ENCODE peak calls at places on chromosomes 4 and X, in five cellular contexts. One of them, this sample, is unnamed. For H3K36me3 and H3K27me3, the result is how much of the 10 kb centered on the place peaks cover.

GRCh38 chrX:1582686-1583437 is 8.5 kb upstream of the AKAP17A start:
- DNase-seq in heart left ventricle: no peak
- DNase-seq in tibial artery: no peak
- DNase-seq in gastrocnemius medialis: no peak
- DNase-seq in CD8-positive, alpha-beta T cell: no peak
- DNase-seq in this sample: no peak

GRCh38 chr4:140256941-140257340 is 103.0 kb upstream of the MAML3 start:
- DNase-seq in tibial artery: no peak
- DNase-seq in gastrocnemius medialis: no peak
- DNase-seq in heart left ventricle: no peak
- DNase-seq in CD8-positive, alpha-beta T cell: no peak
- DNase-seq in this sample: no peak

GRCh38 chrX:17710836-17711235 is 26.5 kb upstream of the SCML1 start:
- DNase-seq in gastrocnemius medialis: no peak
- DNase-seq in heart left ventricle: no peak
- DNase-seq in tibial artery: no peak
- DNase-seq in CD8-positive, alpha-beta T cell: no peak
- DNase-seq in this sample: no peak

GRCh38 chrX:84259868-84260267 is 71.9 kb upstream of the RPS6KA6 start:
- DNase-seq in heart left ventricle: no peak
- DNase-seq in CD8-positive, alpha-beta T cell: no peak
- DNase-seq in gastrocnemius medialis: no peak
- DNase-seq in tibial artery: no peak
- DNase-seq in this sample: no peak

GRCh38 chrX:48540015-48540350 is 469 bp downstream of the TBC1D25 start:
- DNase-seq in heart left ventricle: peak
- DNase-seq in tibial artery: no peak
- DNase-seq in CD8-positive, alpha-beta T cell: peak
- DNase-seq in gastrocnemius medialis: peak
- DNase-seq in this sample: no peak

GRCh38 chr4:108492816-108493595 is 127.4 kb upstream of the RPL34 start:
- DNase-seq in CD8-positive, alpha-beta T cell: no peak
- DNase-seq in gastrocnemius medialis: no peak
- DNase-seq in tibial artery: no peak
- DNase-seq in heart left ventricle: no peak
- DNase-seq in this sample: no peak

GRCh38 chr4:81807927-81808672 is 336.4 kb upstream of the RASGEF1B start:
- DNase-seq in CD8-positive, alpha-beta T cell: no peak
- DNase-seq in gastrocnemius medialis: no peak
- DNase-seq in heart left ventricle: no peak
- DNase-seq in tibial artery: no peak
- DNase-seq in this sample: no peak

GRCh38 chrX:123869488-123869887 is 9.6 kb downstream of the XIAP start:
- DNase-seq in CD8-positive, alpha-beta T cell: no peak
- DNase-seq in gastrocnemius medialis: no peak
- DNase-seq in heart left ventricle: no peak
- DNase-seq in tibial artery: no peak
- DNase-seq in this sample: no peak

GRCh38 chr4:19195696-19196095 is 1056.0 kb upstream of the SLIT2 start:
- DNase-seq in heart left ventricle: no peak
- DNase-seq in tibial artery: no peak
- DNase-seq in CD8-positive, alpha-beta T cell: no peak
- DNase-seq in gastrocnemius medialis: no peak
- DNase-seq in this sample: no peak

GRCh38 chr4:121654738-121655137 is 42.0 kb downstream of the ANXA5 start:
- DNase-seq in heart left ventricle: no peak
- DNase-seq in tibial artery: no peak
- DNase-seq in CD8-positive, alpha-beta T cell: no peak
- DNase-seq in gastrocnemius medialis: no peak
- DNase-seq in this sample: no peak

GRCh38 chrX:153688900-153689590 is 1.3 kb downstream of the SLC6A8 start:
- DNase-seq in heart left ventricle: peak
- DNase-seq in gastrocnemius medialis: peak
- DNase-seq in CD8-positive, alpha-beta T cell: no peak
- DNase-seq in tibial artery: peak
- DNase-seq in this sample: no peak

GRCh38 chrX:129996120-129996519 is 13.7 kb downstream of the BCORL1 start:
- DNase-seq in CD8-positive, alpha-beta T cell: no peak
- DNase-seq in heart left ventricle: peak
- DNase-seq in tibial artery: no peak
- DNase-seq in gastrocnemius medialis: no peak
- DNase-seq in this sample: no peak

GRCh38 chrX:11619426-11619825 is 46.3 kb downstream of the ARHGAP6 start:
- DNase-seq in heart left ventricle: no peak
- DNase-seq in CD8-positive, alpha-beta T cell: no peak
- DNase-seq in tibial artery: no peak
- DNase-seq in gastrocnemius medialis: no peak
- DNase-seq in this sample: no peak

GRCh38 chrX:126272795-126273497 is 106.9 kb upstream of the DCAF12L2 start:
- DNase-seq in heart left ventricle: no peak
- DNase-seq in gastrocnemius medialis: no peak
- DNase-seq in tibial artery: no peak
- DNase-seq in CD8-positive, alpha-beta T cell: no peak
- DNase-seq in this sample: no peak

GRCh38 chr4:109967798-109968520 is 55.3 kb downstream of the EGF start:
- DNase-seq in gastrocnemius medialis: no peak
- DNase-seq in tibial artery: no peak
- DNase-seq in heart left ventricle: no peak
- DNase-seq in CD8-positive, alpha-beta T cell: no peak
- DNase-seq in this sample: no peak

GRCh38 chrX:40127052-40127451 is 29.3 kb upstream of the BCOR start:
- DNase-seq in gastrocnemius medialis: no peak
- DNase-seq in heart left ventricle: no peak
- DNase-seq in tibial artery: no peak
- DNase-seq in CD8-positive, alpha-beta T cell: no peak
- DNase-seq in this sample: no peak

GRCh38 chr4:87353592-87353991 is 30.9 kb upstream of the HSD17B13 start:
- DNase-seq in CD8-positive, alpha-beta T cell: no peak
- DNase-seq in gastrocnemius medialis: peak
- DNase-seq in heart left ventricle: no peak
- DNase-seq in tibial artery: peak
- DNase-seq in this sample: no peak

GRCh38 chr4:143700060-143700419 is 435 bp downstream of the FREM3 start:
- DNase-seq in CD8-positive, alpha-beta T cell: no peak
- DNase-seq in heart left ventricle: peak
- DNase-seq in gastrocnemius medialis: no peak
- DNase-seq in tibial artery: no peak
- DNase-seq in this sample: no peak

GRCh38 chrX:67564475-67564874 is 20.7 kb downstream of the AR start:
- DNase-seq in CD8-positive, alpha-beta T cell: no peak
- DNase-seq in tibial artery: no peak
- DNase-seq in gastrocnemius medialis: no peak
- DNase-seq in heart left ventricle: no peak
- DNase-seq in this sample: no peak

GRCh38 chrX:3215249-3215648 is 131.2 kb downstream of the MXRA5 start:
- DNase-seq in gastrocnemius medialis: no peak
- DNase-seq in heart left ventricle: no peak
- DNase-seq in CD8-positive, alpha-beta T cell: no peak
- DNase-seq in tibial artery: no peak
- DNase-seq in this sample: no peak

GRCh38 chrX:1658083-1658463 is 43.2 kb downstream of the ASMT start:
- DNase-seq in tibial artery: peak
- DNase-seq in gastrocnemius medialis: no peak
- DNase-seq in CD8-positive, alpha-beta T cell: no peak
- DNase-seq in heart left ventricle: no peak
- DNase-seq in this sample: no peak

GRCh38 chrX:53882331-53882730 is 161.9 kb downstream of the PHF8 start:
- DNase-seq in tibial artery: no peak
- DNase-seq in gastrocnemius medialis: no peak
- DNase-seq in CD8-positive, alpha-beta T cell: no peak
- DNase-seq in heart left ventricle: no peak
- DNase-seq in this sample: no peak

GRCh38 chrX:41198410-41198809 is 113.2 kb downstream of the USP9X start:
- DNase-seq in gastrocnemius medialis: no peak
- DNase-seq in tibial artery: no peak
- DNase-seq in heart left ventricle: no peak
- DNase-seq in CD8-positive, alpha-beta T cell: no peak
- DNase-seq in this sample: no peak

DNA sequence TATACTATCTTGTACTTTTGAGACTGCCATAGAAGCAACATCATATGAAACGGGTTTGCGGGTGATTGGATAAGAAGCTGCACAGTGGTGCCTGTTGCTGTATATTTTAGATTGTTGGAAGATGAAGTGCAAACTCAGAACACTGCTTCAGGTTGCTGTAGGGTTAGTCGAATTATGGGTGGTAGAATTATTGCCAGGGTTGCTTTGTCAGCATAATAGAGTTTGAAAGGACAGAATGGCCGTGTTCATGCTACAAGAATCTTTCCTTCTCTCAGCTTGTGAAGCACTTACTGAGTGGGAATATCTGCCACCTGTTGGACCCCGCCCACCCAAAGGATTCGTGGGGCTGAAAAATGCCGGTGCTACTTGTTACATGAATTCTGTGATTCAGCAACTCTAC is 115.5 kb downstream of the USP9X start:
- DNase-seq in gastrocnemius medialis: no peak
- DNase-seq in CD8-positive, alpha-beta T cell: no peak
- DNase-seq in tibial artery: no peak
- DNase-seq in heart left ventricle: no peak
- DNase-seq in this sample: no peak
- H3K36me3 ChIP-seq in gastrocnemius medialis: half or more
- H3K36me3 ChIP-seq in CD8-positive, alpha-beta T cell: under half
- H3K36me3 ChIP-seq in tibial artery: half or more
- H3K36me3 ChIP-seq in heart left ventricle: under half
- H3K36me3 ChIP-seq in this sample: under half

DNA sequence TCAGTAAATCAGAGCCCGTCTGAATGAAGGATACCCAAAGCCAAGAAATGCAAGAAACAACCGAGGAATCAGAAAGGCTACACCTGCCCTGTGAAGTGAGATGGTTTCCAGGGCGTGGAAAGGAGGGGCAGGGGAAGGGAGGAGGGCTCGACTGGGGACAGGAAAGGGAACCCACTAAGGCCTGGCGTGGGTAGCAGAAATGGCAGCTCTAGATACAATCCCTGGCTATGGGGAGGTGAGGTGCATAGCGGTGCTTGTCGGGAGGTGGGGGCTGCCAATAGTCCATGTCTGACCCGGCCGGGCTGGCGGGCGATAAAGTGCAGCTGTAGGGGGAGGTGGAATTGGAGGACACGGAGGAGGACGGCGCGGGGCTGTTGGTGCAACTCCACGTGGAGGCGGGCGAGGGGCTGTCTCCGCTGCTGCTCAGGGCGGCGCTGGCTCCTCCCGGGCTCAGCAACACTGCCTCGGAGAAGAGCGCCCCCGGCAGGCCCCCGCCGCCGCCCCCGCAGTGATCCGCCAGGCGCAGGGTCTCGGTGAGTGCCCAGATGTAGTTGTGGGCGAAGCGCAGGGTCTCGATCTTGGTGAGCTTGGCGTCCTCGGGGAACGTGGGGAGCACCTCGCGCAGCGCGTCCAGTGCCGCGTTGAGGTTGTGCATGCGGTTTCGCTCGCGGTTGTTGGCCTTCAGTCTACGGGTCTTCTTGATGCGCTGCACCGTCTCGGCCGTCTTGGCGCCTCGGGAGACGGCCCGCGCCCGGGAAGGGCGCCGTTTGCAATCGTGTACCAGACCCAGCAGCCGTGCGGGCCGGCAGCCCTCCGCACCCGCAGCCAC is 1.3 kb downstream of the NEUROG2 start:
- DNase-seq in heart left ventricle: no peak
- DNase-seq in tibial artery: no peak
- DNase-seq in gastrocnemius medialis: no peak
- DNase-seq in CD8-positive, alpha-beta T cell: no peak
- DNase-seq in this sample: no peak
- H3K27me3 ChIP-seq in heart left ventricle: half or more
- H3K27me3 ChIP-seq in tibial artery: half or more
- H3K27me3 ChIP-seq in gastrocnemius medialis: half or more
- H3K27me3 ChIP-seq in CD8-positive, alpha-beta T cell: half or more
- H3K27me3 ChIP-seq in this sample: under half

GRCh38 chr4:39320381-39321115 is 45.6 kb downstream of the RFC1 start:
- DNase-seq in heart left ventricle: no peak
- DNase-seq in tibial artery: no peak
- DNase-seq in CD8-positive, alpha-beta T cell: no peak
- DNase-seq in gastrocnemius medialis: no peak
- DNase-seq in this sample: no peak
- H3K36me3 ChIP-seq in heart left ventricle: under half
- H3K36me3 ChIP-seq in tibial artery: under half
- H3K36me3 ChIP-seq in CD8-positive, alpha-beta T cell: under half
- H3K36me3 ChIP-seq in gastrocnemius medialis: under half
- H3K36me3 ChIP-seq in this sample: under half

DNA sequence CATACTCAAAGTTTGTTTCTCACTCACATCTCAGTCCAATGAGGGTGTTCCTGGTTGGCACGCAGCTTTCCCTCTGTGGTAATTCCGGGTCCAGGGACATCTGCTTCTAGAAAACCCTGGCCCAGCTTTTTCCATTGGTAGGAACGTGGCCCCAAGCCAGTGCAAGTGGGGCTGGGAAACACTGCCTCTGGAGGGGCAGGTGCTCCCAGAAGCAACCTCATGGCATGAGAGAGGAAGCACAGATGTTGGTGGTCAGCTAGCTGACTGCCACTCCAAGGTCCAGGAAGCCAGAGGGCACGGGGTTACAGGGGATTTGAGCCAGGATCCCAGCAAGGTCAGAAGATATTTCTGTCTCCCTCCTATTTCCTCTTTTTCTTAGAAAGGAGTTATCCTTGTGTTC is 47.5 kb downstream of the DCTD start:
- DNase-seq in gastrocnemius medialis: no peak
- DNase-seq in CD8-positive, alpha-beta T cell: no peak
- DNase-seq in tibial artery: peak
- DNase-seq in heart left ventricle: no peak
- DNase-seq in this sample: no peak
- H3K27me3 ChIP-seq in gastrocnemius medialis: under half
- H3K27me3 ChIP-seq in CD8-positive, alpha-beta T cell: under half
- H3K27me3 ChIP-seq in tibial artery: under half
- H3K27me3 ChIP-seq in heart left ventricle: under half
- H3K27me3 ChIP-seq in this sample: under half

GRCh38 chr4:165464813-165465381 is 86.1 kb downstream of the CPE start:
- DNase-seq in CD8-positive, alpha-beta T cell: no peak
- DNase-seq in heart left ventricle: no peak
- DNase-seq in gastrocnemius medialis: no peak
- DNase-seq in tibial artery: no peak
- DNase-seq in this sample: no peak

GRCh38 chr4:165474784-165475705 is 96.2 kb downstream of the CPE start:
- DNase-seq in CD8-positive, alpha-beta T cell: no peak
- DNase-seq in heart left ventricle: no peak
- DNase-seq in gastrocnemius medialis: no peak
- DNase-seq in tibial artery: no peak
- DNase-seq in this sample: no peak

GRCh38 chr4:165472943-165473676 is 94.3 kb downstream of the CPE start:
- DNase-seq in gastrocnemius medialis: no peak
- DNase-seq in CD8-positive, alpha-beta T cell: no peak
- DNase-seq in heart left ventricle: no peak
- DNase-seq in tibial artery: no peak
- DNase-seq in this sample: no peak

GRCh38 chr4:165464338-165464737 is 85.5 kb downstream of the CPE start:
- DNase-seq in heart left ventricle: no peak
- DNase-seq in tibial artery: no peak
- DNase-seq in gastrocnemius medialis: no peak
- DNase-seq in CD8-positive, alpha-beta T cell: no peak
- DNase-seq in this sample: no peak

DNA sequence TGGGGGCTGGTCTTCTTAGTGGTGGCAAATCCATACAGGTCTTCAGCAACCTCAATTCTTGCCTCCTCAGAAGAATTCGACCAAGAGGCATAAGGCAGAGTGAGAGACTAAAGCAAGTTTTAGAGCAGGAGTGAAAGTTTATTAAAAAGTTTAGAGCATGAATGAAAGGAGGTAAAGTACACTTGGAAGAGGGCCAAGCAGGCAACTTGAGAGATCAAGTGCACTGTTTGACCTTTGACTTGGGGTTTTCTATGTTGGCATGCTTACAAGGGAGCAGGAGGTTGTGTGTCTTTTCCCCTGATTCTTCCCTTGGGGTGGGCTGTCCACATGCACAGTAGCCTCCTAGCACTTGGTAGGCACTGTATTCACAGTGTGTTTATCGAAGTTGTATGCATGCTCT is 91.2 kb downstream of the CPE start:
- DNase-seq in heart left ventricle: no peak
- DNase-seq in gastrocnemius medialis: no peak
- DNase-seq in CD8-positive, alpha-beta T cell: no peak
- DNase-seq in tibial artery: no peak
- DNase-seq in this sample: no peak
- H3K36me3 ChIP-seq in heart left ventricle: under half
- H3K36me3 ChIP-seq in gastrocnemius medialis: under half
- H3K36me3 ChIP-seq in CD8-positive, alpha-beta T cell: under half
- H3K36me3 ChIP-seq in tibial artery: under half
- H3K36me3 ChIP-seq in this sample: under half